ENCODE peak calls at places on chromosome 11, in four cellular contexts. N, K, O and R are unnamed samples.

GRCh38 chr11:95432714-95433503 is 201.9 kb upstream of the SESN3 start:
- DNase-seq in N (no peak), K (no peak), O (no peak), R (no peak)

GRCh38 chr11:124113890-124114289 is 1.4 kb upstream of the VWA5A start:
- DNase-seq in N (no peak), K (no peak), O (peak; percentile 8), R (no peak)

GRCh38 chr11:60978546-60979380 is 7.3 kb downstream of the CD6 start:
- DNase-seq in N (no peak), K (no peak), O (no peak), R (no peak)

GRCh38 chr11:16097543-16097942 is 258.8 kb downstream of the SOX6 start:
- DNase-seq in N (no peak), K (peak; percentile 8), O (no peak), R (no peak)

GRCh38 chr11:46917109-46918086 is 952 bp downstream of the LRP4 start:
- DNase-seq in N (no peak), K (no peak), O (no peak), R (no peak)

GRCh38 chr11:125910450-125910849 is 6.1 kb downstream of the DDX25 start:
- DNase-seq in N (no peak), K (no peak), O (no peak), R (no peak)

GRCh38 chr11:17519031-17519430 is 25.2 kb downstream of the USH1C start:
- DNase-seq in N (no peak), K (no peak), O (no peak), R (no peak)

GRCh38 chr11:92909214-92909613 is 60.2 kb upstream of the MTNR1B start:
- DNase-seq in N (no peak), K (no peak), O (no peak), R (no peak)

GRCh38 chr11:134040386-134041297 is 28.2 kb upstream of the JAM3 start:
- DNase-seq in N (no peak), K (no peak), O (peak; percentile 90), R (no peak)

GRCh38 chr11:24896118-24896835 is 399.4 kb downstream of the LUZP2 start:
- DNase-seq in N (no peak), K (no peak), O (no peak), R (no peak)

GRCh38 chr11:2653930-2654739 is 45.7 kb downstream of the KCNQ1OT1 start:
- DNase-seq in N (no peak), K (no peak), O (no peak), R (no peak)

GRCh38 chr11:2655834-2656622 is 43.8 kb downstream of the KCNQ1OT1 start:
- DNase-seq in N (no peak), K (peak; percentile 33), O (peak; percentile 51), R (no peak)

GRCh38 chr11:2655320-2655719 is 44.5 kb downstream of the KCNQ1OT1 start:
- DNase-seq in N (no peak), K (no peak), O (no peak), R (no peak)

GRCh38 chr11:2657697-2658284 is 42.0 kb downstream of the KCNQ1OT1 start:
- DNase-seq in N (no peak), K (no peak), O (no peak), R (no peak)

GRCh38 chr11:2656859-2657258 is 42.9 kb downstream of the KCNQ1OT1 start:
- DNase-seq in N (no peak), K (no peak), O (no peak), R (no peak)
- H3K9me3 ChIP-seq in N (no peaks in the 10 kb centered on the region), K (no peaks in the 10 kb centered on the region), O (peaks cover 70% of the 10 kb centered on the region), R (no peaks in the 10 kb centered on the region)

DNA sequence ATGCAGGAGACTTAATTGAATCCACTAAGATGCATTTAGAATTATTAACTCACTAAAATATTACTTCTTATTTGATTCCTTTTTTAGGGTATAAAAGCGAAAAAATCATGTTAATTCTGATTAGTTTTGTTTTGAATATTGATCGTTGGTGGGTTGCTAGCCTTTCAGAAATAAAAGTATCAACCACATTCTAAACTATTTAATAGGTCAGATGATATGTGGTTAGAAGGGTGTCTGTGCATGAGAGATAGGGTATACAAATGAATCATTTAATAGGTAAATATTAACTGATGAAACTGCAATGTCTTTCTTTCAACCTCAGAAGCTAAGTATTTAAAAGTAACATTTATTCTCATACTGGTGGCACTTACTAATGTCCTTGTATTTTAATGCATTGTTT is 515.1 kb downstream of the CNTN5 start:
- DNase-seq in N (no peak), K (no peak), O (no peak), R (no peak)
- H3K9me3 ChIP-seq in N (no peaks in the 10 kb centered on the region), K (no peaks in the 10 kb centered on the region), O (no peaks in the 10 kb centered on the region), R (no peaks in the 10 kb centered on the region)

DNA sequence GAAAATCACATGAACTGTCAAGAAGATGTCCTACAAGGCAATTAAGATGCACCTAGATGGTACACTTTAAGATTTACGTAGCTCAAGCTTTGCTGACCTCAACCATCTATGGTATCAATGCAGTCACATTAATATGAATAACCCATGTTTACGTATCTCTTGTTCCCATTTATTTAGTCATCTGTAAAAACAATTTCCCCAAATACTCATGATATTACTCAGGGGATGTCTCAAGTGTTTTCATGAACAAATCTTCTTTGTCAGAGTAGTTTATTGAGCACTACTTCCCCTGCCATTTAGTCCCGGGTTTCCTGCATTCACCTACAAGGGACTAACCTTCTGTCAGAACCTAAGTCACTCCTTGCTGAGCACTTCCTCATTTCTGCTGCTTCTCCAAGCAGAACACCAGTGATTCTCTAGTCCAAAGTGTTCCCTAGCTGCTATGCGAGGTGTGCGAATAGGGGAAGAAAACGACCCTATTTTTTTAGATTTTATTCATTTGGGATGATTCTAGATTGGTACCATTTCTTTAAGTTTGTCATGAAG is 554.3 kb upstream of the LRRC4C start:
- DNase-seq in N (no peak), K (no peak), O (no peak), R (no peak)
- H3K9me3 ChIP-seq in N (no peaks in the 10 kb centered on the region), K (no peaks in the 10 kb centered on the region), O (peaks cover 4% of the 10 kb centered on the region), R (peaks cover 3% of the 10 kb centered on the region)

DNA sequence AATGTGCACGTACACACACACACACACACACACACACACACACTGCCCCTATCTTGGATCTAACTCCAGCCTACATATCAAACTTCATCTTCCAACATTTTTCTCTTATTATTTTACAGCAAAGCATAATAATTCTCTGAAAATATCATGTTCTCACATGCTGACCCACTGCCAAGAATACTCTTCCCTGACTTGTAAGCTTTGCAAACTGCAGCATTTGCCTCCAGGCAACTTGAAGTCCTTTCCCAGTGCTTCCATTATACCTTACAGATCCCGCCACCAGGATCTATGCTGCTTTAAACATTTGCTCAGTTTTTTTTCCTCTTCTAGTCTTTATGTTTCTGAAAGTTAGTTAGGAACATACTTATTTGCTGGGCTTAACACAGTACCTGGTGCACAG is 483.3 kb upstream of the ARHGAP42 start:
- DNase-seq in N (no peak), K (no peak), O (no peak), R (no peak)
- H3K9me3 ChIP-seq in N (no peaks in the 10 kb centered on the region), K (no peaks in the 10 kb centered on the region), O (no peaks in the 10 kb centered on the region), R (no peaks in the 10 kb centered on the region)

GRCh38 chr11:78390809-78391208 is 26.8 kb downstream of the GAB2 start:
- DNase-seq in N (no peak), K (no peak), O (no peak), R (no peak)
- H3K9me3 ChIP-seq in N (no peaks in the 10 kb centered on the region), K (no peaks in the 10 kb centered on the region), O (peaks cover 3% of the 10 kb centered on the region), R (no peaks in the 10 kb centered on the region)

DNA sequence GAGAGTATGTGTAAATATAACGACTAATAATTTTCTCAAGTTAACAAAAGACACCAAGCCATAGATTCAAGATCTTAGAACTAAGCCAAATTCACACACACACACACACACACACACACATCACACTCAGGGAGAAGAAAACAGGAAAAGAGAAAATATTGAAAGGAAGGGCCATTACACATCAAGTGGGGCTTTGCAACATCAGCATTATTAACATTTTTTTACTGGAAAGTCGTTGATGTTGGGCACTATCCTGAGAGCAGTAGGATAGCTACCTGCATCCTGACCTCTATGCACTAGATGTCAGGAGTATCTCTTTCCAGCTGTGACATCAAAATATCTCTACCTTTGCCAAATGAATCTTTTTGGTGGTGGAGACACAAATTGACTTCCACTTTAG is 8.9 kb downstream of the OR5D16 start:
- DNase-seq in N (no peak), K (no peak), O (no peak), R (no peak)
- H3K9me3 ChIP-seq in N (peaks cover 5% of the 10 kb centered on the region), K (no peaks in the 10 kb centered on the region), O (peaks cover 1% of the 10 kb centered on the region), R (no peaks in the 10 kb centered on the region)

GRCh38 chr11:130624946-130625345 is 176.5 kb downstream of the ADAMTS15 start:
- DNase-seq in N (no peak), K (no peak), O (no peak), R (no peak)

GRCh38 chr11:130623909-130624668 is 175.6 kb downstream of the ADAMTS15 start:
- DNase-seq in N (no peak), K (no peak), O (peak; percentile 28), R (no peak)

GRCh38 chr11:130629039-130629438 is 180.6 kb downstream of the ADAMTS15 start:
- DNase-seq in N (no peak), K (no peak), O (no peak), R (no peak)

GRCh38 chr11:130622126-130622525 is 173.7 kb downstream of the ADAMTS15 start:
- DNase-seq in N (no peak), K (no peak), O (no peak), R (no peak)

DNA sequence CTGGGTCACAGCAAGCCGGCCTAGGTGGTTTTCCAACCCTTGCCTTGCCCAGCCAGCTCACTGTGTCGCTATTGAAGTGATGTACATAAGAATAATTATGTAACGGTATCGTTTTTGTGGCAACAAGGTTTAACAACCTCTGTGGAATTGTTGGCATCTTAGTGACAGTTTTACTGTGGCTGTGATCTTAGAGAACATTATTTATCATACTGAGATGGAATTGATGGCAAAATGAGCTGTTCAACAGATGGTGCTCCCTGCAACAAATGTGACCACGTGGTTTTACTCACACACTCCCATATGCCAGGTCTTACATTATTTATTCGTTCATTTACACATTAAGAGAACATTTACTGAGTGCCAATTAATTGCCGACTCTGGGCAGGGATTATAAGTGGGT is 177.5 kb downstream of the ADAMTS15 start:
- DNase-seq in N (no peak), K (no peak), O (no peak), R (no peak)
- H3K9me3 ChIP-seq in N (no peaks in the 10 kb centered on the region), K (no peaks in the 10 kb centered on the region), O (no peaks in the 10 kb centered on the region), R (no peaks in the 10 kb centered on the region)